ENCODE peak calls at places on chromosomes 3 and 15, in six cellular contexts. A is CD8-positive, alpha-beta T cell; N is nephron progenitor cell; Z is psoas muscle; D is AG10803; J is colonic mucosa. P is an unnamed sample.

GRCh38 chr3:6737223-6737994 is 123.5 kb upstream of the GRM7 start:
- DNase-seq in A (no peak), N (no peak), Z (no peak), D (no peak), J (no peak), P (no peak)

GRCh38 chr15:25727867-25728600 is 135.1 kb downstream of the ATP10A start:
- DNase-seq in A (no peak), N (no peak), Z (no peak), D (no peak), J (no peak), P (no peak)

GRCh38 chr15:71781179-71781964 is 29.0 kb upstream of the NR2E3 start:
- DNase-seq in A (no peak), N (no peak), Z (no peak), D (peak; percentile 38), J (no peak), P (no peak)

GRCh38 chr3:52015431-52016256 is 19.9 kb upstream of the RPL29 start:
- DNase-seq in A (no peak), N (no peak), Z (no peak), D (no peak), J (no peak), P (no peak)

GRCh38 chr3:149390316-149390715 is 12.9 kb upstream of the TM4SF1 start:
- DNase-seq in A (no peak), N (no peak), Z (no peak), D (no peak), J (no peak), P (no peak)

GRCh38 chr3:63961891-63962290 is 49.7 kb upstream of the SCAANT1 start:
- DNase-seq in A (no peak), N (no peak), Z (no peak), D (no peak), J (no peak), P (no peak)

GRCh38 chr3:49701388-49702077 is 12.2 kb downstream of the RNF123 start:
- DNase-seq in A (no peak), N (peak; percentile 43), Z (no peak), D (no peak), J (no peak), P (no peak)

GRCh38 chr15:73928971-73929627 is 2.8 kb downstream of the LOXL1 start:
- DNase-seq in A (no peak), N (no peak), Z (peak; percentile 12), D (peak; percentile 53), J (no peak), P (no peak)

GRCh38 chr15:94231728-94232086 is 346 bp downstream of the MCTP2 start:
- DNase-seq in A (no peak), N (no peak), Z (peak; percentile 46), D (no peak), J (peak; percentile 55), P (no peak)

GRCh38 chr15:69762373-69763148 is 309.9 kb downstream of the RPLP1 start:
- DNase-seq in A (no peak), N (no peak), Z (no peak), D (no peak), J (no peak), P (no peak)

GRCh38 chr3:43001094-43001553 is 22.0 kb downstream of the GASK1A start:
- DNase-seq in A (no peak), N (no peak), Z (peak; percentile 93), D (peak; percentile 96), J (peak; percentile 45), P (peak; percentile 85)

GRCh38 chr3:161409069-161409468 is 37.8 kb upstream of the SPTSSB start:
- DNase-seq in A (peak; percentile 39), N (peak; percentile 17), Z (no peak), D (peak; percentile 40), J (peak; percentile 36), P (no peak)

GRCh38 chr3:140296796-140297352 is 361.9 kb downstream of the CLSTN2 start:
- DNase-seq in A (no peak), N (no peak), Z (no peak), D (peak; percentile 71), J (no peak), P (peak; percentile 47)

GRCh38 chr3:73561494-73561893 is 63.2 kb downstream of the PDZRN3 start:
- DNase-seq in A (no peak), N (no peak), Z (no peak), D (peak; percentile 43), J (no peak), P (no peak)

GRCh38 chr3:131402391-131403039 is 20.9 kb downstream of the NUDT16 start:
- DNase-seq in A (no peak), N (no peak), Z (no peak), D (peak; percentile 49), J (no peak), P (no peak)

GRCh38 chr3:40366203-40367162 is 20.5 kb upstream of the ENTPD3 start:
- DNase-seq in A (no peak), N (no peak), Z (no peak), D (no peak), J (no peak), P (peak; percentile 11)

GRCh38 chr3:9278498-9278897 is 29.1 kb upstream of the SRGAP3 start:
- DNase-seq in A (no peak), N (no peak), Z (no peak), D (no peak), J (no peak), P (no peak)

GRCh38 chr15:67165653-67166260 is 88.7 kb downstream of the AAGAB start:
- DNase-seq in A (no peak), N (no peak), Z (no peak), D (no peak), J (no peak), P (no peak)

GRCh38 chr3:10986592-10986991 is 6.0 kb upstream of the SLC6A1 start:
- DNase-seq in A (no peak), N (no peak), Z (no peak), D (no peak), J (no peak), P (no peak)

GRCh38 chr15:99593070-99593469 is 27.3 kb downstream of the MEF2A start:
- DNase-seq in A (no peak), N (no peak), Z (no peak), D (no peak), J (no peak), P (no peak)
- TF ChIP-seq CTCF in A (no peak), N (no peak), Z (no peak), D (no peak), J (no peak), P (no peak)

GRCh38 chr3:146747051-146747450 is 141.9 kb upstream of the PLSCR5 start:
- DNase-seq in A (no peak), N (no peak), Z (no peak), D (no peak), J (no peak), P (no peak)

GRCh38 chr3:146750196-146750595 is 145.1 kb upstream of the PLSCR5 start:
- DNase-seq in A (no peak), N (no peak), Z (no peak), D (peak; percentile 71), J (no peak), P (no peak)

GRCh38 chr3:146746190-146746589 is 141.0 kb upstream of the PLSCR5 start:
- DNase-seq in A (no peak), N (no peak), Z (no peak), D (peak; percentile 30), J (no peak), P (no peak)

GRCh38 chr3:146747928-146748327 is 142.8 kb upstream of the PLSCR5 start:
- DNase-seq in A (no peak), N (no peak), Z (no peak), D (peak; percentile 75), J (no peak), P (peak; percentile 14)
- TF ChIP-seq CTCF in A (no peak), N (no peak), Z (no peak), D (peak; percentile 63), J (no peak), P (peak; percentile 55)

DNA sequence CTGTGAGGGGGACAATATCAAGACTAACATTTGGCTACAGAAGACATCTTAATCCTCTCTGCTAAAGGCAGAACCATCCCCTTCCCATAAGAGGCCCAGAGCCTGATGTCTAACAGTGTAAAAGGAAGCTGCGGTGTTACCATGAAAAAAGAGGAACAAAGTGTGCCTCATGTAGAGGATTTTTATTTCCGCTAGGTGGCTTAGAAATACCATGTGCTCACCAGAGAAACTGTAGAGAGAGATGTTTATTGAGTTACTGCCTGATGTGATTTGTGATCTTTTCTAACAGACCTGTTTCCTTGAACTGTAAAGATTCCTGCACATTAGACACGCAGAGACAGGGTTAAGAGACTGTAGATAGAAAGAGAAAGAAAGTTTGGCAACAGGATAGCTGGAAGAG is 22.1 kb downstream of the OR5H15 start:
- DNase-seq in A (no peak), N (no peak), Z (no peak), D (no peak), J (no peak), P (no peak)
- TF ChIP-seq CTCF in A (no peak), N (no peak), Z (peak; percentile 14), D (peak; percentile 5), J (no peak), P (no peak)

DNA sequence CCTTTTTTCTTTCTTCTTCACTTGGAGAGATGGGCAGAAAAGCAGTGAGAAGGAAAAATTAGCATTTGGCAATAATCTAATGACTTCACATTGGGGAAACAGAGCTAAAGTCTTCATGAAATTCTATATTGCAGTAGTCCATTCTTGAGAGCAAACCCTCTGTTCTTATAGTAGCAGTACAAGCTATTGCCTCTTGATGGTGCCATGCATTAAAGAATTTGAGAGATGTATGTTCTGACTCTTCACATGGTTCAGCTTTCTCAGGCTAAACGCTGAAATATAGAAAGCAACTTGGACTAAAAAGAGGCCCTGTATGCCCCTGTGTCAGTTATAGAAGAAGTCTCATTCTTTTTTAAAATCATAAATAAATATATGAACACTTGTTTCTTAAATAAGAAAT is 36.0 kb downstream of the PHLDB2 start:
- DNase-seq in A (no peak), N (no peak), Z (no peak), D (peak; percentile 65), J (no peak), P (peak; percentile 27)
- TF ChIP-seq CTCF in A (no peak), N (no peak), Z (peak; percentile 53), D (peak; percentile 71), J (no peak), P (peak; percentile 56)

GRCh38 chr3:170037463-170038433 is at the start of gene GPR160:
- DNase-seq in A (peak; percentile 77), N (peak; percentile 80), Z (peak; percentile 80), D (peak; percentile 12), J (peak; percentile 94), P (no peak)
- TF ChIP-seq CTCF in A (peak; percentile 87), N (peak; percentile 67), Z (peak; percentile 51), D (peak; percentile 52), J (peak; percentile 57), P (peak; percentile 66)

GRCh38 chr15:79673416-79674123 is 223.2 kb downstream of the MTHFS start:
- DNase-seq in A (no peak), N (no peak), Z (no peak), D (peak; percentile 68), J (no peak), P (no peak)
- TF ChIP-seq CTCF in A (no peak), N (no peak), Z (no peak), D (peak; percentile 14), J (no peak), P (no peak)

DNA sequence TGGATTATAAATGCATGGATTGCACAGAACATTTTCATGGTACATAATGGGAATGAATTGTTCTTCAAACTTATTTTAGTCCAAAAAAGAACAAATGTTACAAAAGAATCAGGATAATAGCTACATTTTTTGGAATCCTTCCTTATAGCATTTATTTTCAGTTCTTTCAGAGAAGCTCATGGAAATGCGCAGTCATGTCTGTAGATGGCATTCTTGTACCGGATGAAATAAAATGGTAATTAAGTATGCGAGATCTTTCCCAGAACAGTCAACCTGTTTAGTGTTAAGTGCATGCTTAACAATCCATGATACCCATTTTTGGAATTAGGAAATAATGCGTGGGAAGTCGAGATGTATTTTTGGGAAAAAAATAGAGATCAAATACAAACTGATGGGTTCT is 38.2 kb upstream of the GOLGA8B start:
- DNase-seq in A (no peak), N (no peak), Z (no peak), D (peak; percentile 59), J (no peak), P (no peak)
- TF ChIP-seq CTCF in A (no peak), N (no peak), Z (peak; percentile 49), D (peak; percentile 66), J (no peak), P (peak; percentile 35)

GRCh38 chr3:138348107-138348949 is at the start of gene MRAS:
- DNase-seq in A (no peak), N (peak; percentile 83), Z (peak; percentile 92), D (peak; percentile 83), J (peak; percentile 64), P (peak; percentile 38)
- TF ChIP-seq CTCF in A (peak; percentile 16), N (peak; percentile 35), Z (peak; percentile 38), D (peak; percentile 23), J (no peak), P (peak; percentile 16)